ENCODE peak calls at places on chromosomes 4 and X, in six cellular contexts. H is K562, Q is GM12878, B is GM12892, I is H1, M is HepG2. C is an unnamed sample.

GRCh38 chr4:70996014-70996353 is 2.5 kb downstream of the DCK start:
- DNase-seq in H (no peak), Q (no peak), B (no peak), I (no peak), M (no peak), C (no peak)

GRCh38 chr4:31085736-31086135 is 365.6 kb downstream of the PCDH7 start:
- DNase-seq in H (no peak), Q (no peak), B (no peak), I (no peak), M (no peak), C (no peak)

GRCh38 chr4:94491322-94491721 is 39.6 kb downstream of the PDLIM5 start:
- DNase-seq in H (no peak), Q (no peak), B (no peak), I (no peak), M (no peak), C (no peak)

GRCh38 chrX:41559662-41560061 is 112.5 kb downstream of the NYX start:
- DNase-seq in H (peak; percentile 25), Q (no peak), B (no peak), I (no peak), M (no peak), C (no peak)

GRCh38 chrX:125090046-125090445 is 229.6 kb upstream of the TEX13C start:
- DNase-seq in H (no peak), Q (no peak), B (no peak), I (no peak), M (no peak), C (no peak)

GRCh38 chrX:73563740-73564073 is 710 bp downstream of the CHIC1 start:
- DNase-seq in H (no peak), Q (peak; percentile 11), B (no peak), I (no peak), M (no peak), C (no peak)

GRCh38 chrX:19805054-19805690 is 82.2 kb downstream of the SH3KBP1 start:
- DNase-seq in H (no peak), Q (no peak), B (no peak), I (no peak), M (no peak), C (no peak)

GRCh38 chr4:53991821-53992220 is 72.6 kb downstream of the CHIC2 start:
- DNase-seq in H (no peak), Q (no peak), B (no peak), I (no peak), M (no peak), C (no peak)

GRCh38 chr4:38591617-38592337 is 72.2 kb upstream of the KLF3 start:
- DNase-seq in H (no peak), Q (no peak), B (no peak), I (no peak), M (no peak), C (no peak)

GRCh38 chr4:14294611-14295010 is 667.1 kb upstream of the BOD1L1 start:
- DNase-seq in H (no peak), Q (no peak), B (no peak), I (no peak), M (no peak), C (no peak)

GRCh38 chr4:168071304-168071703 is 21.0 kb upstream of the ANXA10 start:
- DNase-seq in H (no peak), Q (no peak), B (no peak), I (no peak), M (no peak), C (no peak)

GRCh38 chr4:169122405-169122804 is 112.3 kb upstream of the CBR4 start:
- DNase-seq in H (no peak), Q (no peak), B (no peak), I (no peak), M (no peak), C (no peak)

GRCh38 chr4:142875117-142875516 is 29.0 kb upstream of the INPP4B start:
- DNase-seq in H (no peak), Q (no peak), B (no peak), I (no peak), M (peak; percentile 19), C (no peak)

GRCh38 chrX:140764401-140764919 is 54.9 kb downstream of the LINC00632 start:
- DNase-seq in H (no peak), Q (no peak), B (no peak), I (peak; percentile 64), M (no peak), C (no peak)

DNA sequence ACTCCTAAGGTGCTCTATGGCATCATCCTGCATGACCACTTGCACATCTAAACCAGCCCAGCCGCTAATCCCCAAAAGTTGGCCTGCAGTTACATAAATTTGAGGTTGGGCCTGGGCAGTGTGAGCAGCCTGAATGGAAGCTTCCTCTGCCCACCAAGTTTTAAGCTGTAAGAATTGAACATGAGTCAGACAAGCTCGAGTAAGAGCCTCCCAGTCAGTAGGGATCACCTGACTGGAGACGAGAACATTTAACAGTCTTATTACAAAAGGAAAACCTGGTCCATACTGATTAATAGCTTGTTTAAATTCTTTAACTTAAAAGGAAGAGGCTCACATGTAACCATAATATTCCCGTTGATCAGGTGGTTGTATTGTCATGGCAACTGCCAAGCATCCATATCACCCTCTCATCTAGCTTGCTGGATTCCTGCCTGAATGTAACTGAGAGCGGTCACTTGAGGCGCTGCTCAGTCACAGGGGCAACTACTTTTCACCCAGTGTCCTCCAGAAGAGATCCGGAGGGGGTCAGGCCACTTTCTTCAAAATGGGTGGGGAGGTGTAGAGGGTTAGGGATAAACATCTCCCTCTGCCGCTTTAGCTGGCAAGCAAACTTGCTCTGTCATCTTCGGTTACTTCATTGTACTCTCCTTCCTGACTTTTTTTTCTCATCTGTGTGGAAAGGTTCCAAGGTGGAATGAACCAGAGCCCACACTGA is 56.6 kb upstream of the WDR1 start:
- DNase-seq in H (peak; percentile 84), Q (no peak), B (no peak), I (no peak), M (no peak), C (no peak)
- TF ChIP-seq POLR2A in H (no peak), Q (no peak), B (no peak), I (no peak), M (no peak), C (no peak)

GRCh38 chr4:121777625-121778024 is 12.7 kb upstream of the SMIM43 start:
- DNase-seq in H (no peak), Q (no peak), B (no peak), I (no peak), M (no peak), C (no peak)

GRCh38 chr4:121773873-121774272 is 8.9 kb upstream of the SMIM43 start:
- DNase-seq in H (no peak), Q (no peak), B (no peak), I (no peak), M (no peak), C (no peak)

GRCh38 chr4:121783210-121783609 is 17.9 kb upstream of the EXOSC9 start:
- DNase-seq in H (no peak), Q (no peak), B (no peak), I (no peak), M (no peak), C (no peak)

GRCh38 chr4:121776610-121777401 is 11.8 kb upstream of the SMIM43 start:
- DNase-seq in H (no peak), Q (no peak), B (no peak), I (no peak), M (no peak), C (no peak)

GRCh38 chr4:121778991-121779628 is 14.1 kb upstream of the SMIM43 start:
- DNase-seq in H (no peak), Q (no peak), B (no peak), I (no peak), M (no peak), C (no peak)
- TF ChIP-seq POLR2AphosphoS5 in H (no peak), Q (no peak), B (no peak), I (no peak), M (no peak), C (no peak)

DNA sequence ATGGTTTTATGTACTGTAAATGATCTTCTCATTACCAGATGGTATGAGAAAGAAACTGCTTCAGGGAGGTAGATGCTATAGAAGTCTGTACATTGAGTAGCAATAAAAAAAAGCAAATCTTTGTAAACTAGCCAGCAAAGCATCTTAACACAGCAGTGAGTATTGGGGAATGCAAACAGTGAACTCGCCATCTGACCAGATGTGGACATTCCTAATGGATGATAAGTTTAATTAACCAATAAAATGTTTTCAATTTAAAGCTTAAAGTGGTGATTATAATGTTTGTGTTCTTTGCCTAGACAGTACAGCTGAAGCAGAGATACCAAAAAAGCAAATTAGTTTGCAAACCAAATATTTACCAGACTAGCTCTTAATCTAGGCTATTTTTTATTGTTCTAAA is 1144.2 kb downstream of the FAT4 start:
- DNase-seq in H (no peak), Q (no peak), B (no peak), I (no peak), M (no peak), C (no peak)
- TF ChIP-seq TAF1 in H (no peak), Q (no peak), B (no peak), I (no peak), M (no peak), C (no peak)

DNA sequence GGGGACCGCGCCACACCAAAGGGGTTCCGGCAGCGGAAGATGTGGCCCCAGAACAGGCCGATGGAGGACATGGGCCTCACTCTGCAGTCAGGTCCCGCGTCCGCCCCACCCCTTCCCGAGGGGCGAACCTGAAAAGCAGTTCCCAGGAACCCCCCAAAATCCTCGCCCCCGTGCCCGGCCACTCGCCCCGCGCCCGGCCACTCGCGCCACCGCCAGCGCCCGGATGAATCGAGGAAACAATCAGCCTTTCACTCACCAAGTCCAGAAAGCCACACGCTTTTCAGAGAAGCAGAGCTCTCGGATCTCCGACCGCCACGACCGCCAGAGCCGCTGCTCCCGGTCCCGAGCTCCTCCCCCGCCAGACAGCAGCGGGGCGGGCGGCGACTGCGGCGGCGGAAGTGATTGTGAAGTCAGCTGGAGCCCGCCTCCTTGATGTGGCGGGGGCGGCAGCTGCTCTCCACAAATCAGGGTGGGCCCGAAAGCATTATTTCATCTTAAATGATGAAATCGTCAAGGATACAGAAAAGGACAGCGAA is at the start of gene PJA1:
- DNase-seq in H (peak; percentile 47), Q (no peak), B (peak; percentile 45), I (peak; percentile 57), M (peak; percentile 31), C (peak; percentile 48)
- TF ChIP-seq POLR2A in H (peak; percentile 42), Q (peak; percentile 65), B (no peak), I (no peak), M (no peak), C (no peak)

DNA sequence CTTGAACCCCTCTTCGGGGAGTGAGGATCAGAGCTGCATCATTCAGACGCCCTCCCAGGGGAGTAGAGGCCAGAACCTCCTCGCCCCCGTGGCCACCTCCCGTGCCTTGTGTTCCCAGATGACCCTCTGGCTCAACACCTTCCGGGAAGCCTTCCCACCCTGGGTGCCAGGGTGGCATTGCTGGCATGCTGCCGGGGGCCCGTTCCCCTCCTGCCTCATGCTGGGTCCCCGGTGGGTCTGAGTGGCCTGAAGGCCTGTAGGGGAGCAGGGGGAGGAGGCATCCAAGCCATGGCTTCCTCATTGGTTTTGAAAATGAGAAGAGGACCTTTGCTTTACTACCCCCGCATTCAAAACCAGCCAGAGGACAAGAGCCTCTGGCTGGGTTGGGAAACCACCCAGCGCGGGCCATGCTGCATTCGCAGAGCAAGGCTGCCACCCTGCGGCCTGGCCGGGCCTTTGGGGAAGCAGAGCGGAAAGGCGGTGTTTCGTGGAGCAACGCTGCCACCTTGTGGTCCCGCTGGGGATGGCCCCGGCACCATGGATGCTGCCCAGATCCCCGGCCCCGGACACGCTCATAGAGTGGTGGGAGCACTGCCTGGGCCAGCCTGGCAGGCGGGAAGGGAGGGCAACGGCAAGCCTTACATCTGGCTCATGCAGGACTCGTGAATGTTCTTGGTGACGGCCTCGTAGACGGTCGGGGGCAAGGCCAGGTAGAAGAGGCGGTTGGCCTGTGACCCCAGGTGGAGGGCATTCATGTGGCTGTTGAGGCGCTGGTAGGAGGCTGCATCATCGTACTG is 11.9 kb downstream of the G6PD start:
- DNase-seq in H (peak; percentile 75), Q (peak; percentile 38), B (peak; percentile 95), I (peak; percentile 91), M (peak; percentile 56), C (peak; percentile 80)
- TF ChIP-seq POLR2AphosphoS5 in H (peak; percentile 24), Q (no peak), B (no peak), I (no peak), M (no peak), C (no peak)